ENCODE peak calls at places on chromosomes 4 and X, in ten cellular contexts. R is left lung, I is OCI-LY7, K is cardiac muscle cell, B is left ventricle myocardium inferior, D is IMR-90, T is A673, X is transverse colon, N is fibroblast of lung, C is neuronal stem cell. A is an unnamed sample.
A peak's percentile ranks its signal among the peaks of the same experiment; 100 is the strongest.

GRCh38 chr4:78613522-78614311 is 62.1 kb downstream of the ANXA3 start:
- DNase-seq in R (no peak), I (no peak), K (no peak), B (no peak), D (no peak), T (no peak), X (no peak), N (no peak), C (no peak), A (no peak)

GRCh38 chr4:165383757-165384156 is 4.9 kb downstream of the CPE start:
- DNase-seq in R (no peak), I (no peak), K (no peak), B (no peak), D (no peak), T (no peak), X (no peak), N (peak; percentile 52), C (no peak), A (no peak)

GRCh38 chrX:1484638-1485019 is 31.9 kb upstream of the ASMTL start:
- DNase-seq in R (no peak), I (peak; percentile 87), K (no peak), B (no peak), D (no peak), T (no peak), X (no peak), N (no peak), C (no peak), A (no peak)

GRCh38 chrX:155819966-155820491 is 61.1 kb upstream of the VAMP7 start:
- DNase-seq in R (no peak), I (peak; percentile 51), K (peak; percentile 75), B (peak; percentile 46), D (peak; percentile 85), T (peak; percentile 79), X (peak; percentile 65), N (peak; percentile 88), C (peak; percentile 27), A (peak; percentile 73)

GRCh38 chrX:108811891-108812290 is 75.5 kb upstream of the IRS4 start:
- DNase-seq in R (no peak), I (no peak), K (peak; percentile 14), B (no peak), D (no peak), T (no peak), X (no peak), N (no peak), C (no peak), A (no peak)

GRCh38 chr4:15149842-15150592 is 147.7 kb downstream of the CPEB2 start:
- DNase-seq in R (peak; percentile 86), I (peak; percentile 11), K (peak; percentile 73), B (peak; percentile 86), D (peak; percentile 76), T (peak; percentile 52), X (peak; percentile 46), N (peak; percentile 80), C (peak; percentile 37), A (peak; percentile 78)

GRCh38 chr4:83917572-83917971 is 381.7 kb downstream of the GPAT3 start:
- DNase-seq in R (no peak), I (peak; percentile 4), K (no peak), B (no peak), D (peak; percentile 2), T (no peak), X (no peak), N (no peak), C (no peak), A (no peak)

GRCh38 chr4:30770049-30770549 is 49.9 kb downstream of the PCDH7 start:
- DNase-seq in R (no peak), I (no peak), K (no peak), B (no peak), D (peak; percentile 41), T (peak; percentile 78), X (no peak), N (peak; percentile 80), C (no peak), A (no peak)

GRCh38 chr4:183249854-183250253 is 70.2 kb downstream of the CLDN22 start:
- DNase-seq in R (no peak), I (peak; percentile 10), K (peak; percentile 60), B (no peak), D (peak; percentile 52), T (peak; percentile 62), X (peak; percentile 19), N (peak; percentile 58), C (no peak), A (no peak)

GRCh38 chr4:18593297-18594002 is 571.9 kb upstream of the LCORL start:
- DNase-seq in R (no peak), I (peak; percentile 71), K (peak; percentile 76), B (no peak), D (peak; percentile 74), T (peak; percentile 83), X (peak; percentile 47), N (peak; percentile 81), C (peak; percentile 87), A (no peak)

GRCh38 chr4:173837517-173837916 is 307.5 kb upstream of the HAND2 start:
- DNase-seq in R (no peak), I (no peak), K (no peak), B (no peak), D (no peak), T (no peak), X (no peak), N (no peak), C (no peak), A (no peak)

GRCh38 chr4:88614058-88614457 is 21.8 kb downstream of the HERC3 start:
- DNase-seq in R (no peak), I (no peak), K (no peak), B (no peak), D (no peak), T (no peak), X (no peak), N (no peak), C (no peak), A (no peak)

GRCh38 chr4:88613417-88613875 is 21.2 kb downstream of the HERC3 start:
- DNase-seq in R (no peak), I (peak; percentile 41), K (peak; percentile 57), B (no peak), D (no peak), T (peak; percentile 55), X (no peak), N (no peak), C (no peak), A (no peak)

GRCh38 chr4:88619973-88620372 is 27.7 kb downstream of the HERC3 start:
- DNase-seq in R (no peak), I (no peak), K (no peak), B (no peak), D (peak; percentile 40), T (no peak), X (no peak), N (peak; percentile 35), C (no peak), A (no peak)

GRCh38 chr4:88618782-88619485 is 26.7 kb downstream of the HERC3 start:
- DNase-seq in R (no peak), I (no peak), K (no peak), B (no peak), D (no peak), T (no peak), X (no peak), N (no peak), C (no peak), A (no peak)

GRCh38 chr4:88616275-88616996 is 24.2 kb downstream of the HERC3 start:
- DNase-seq in R (no peak), I (no peak), K (no peak), B (no peak), D (peak; percentile 77), T (no peak), X (no peak), N (peak; percentile 87), C (no peak), A (no peak)
- H3K4me1 ChIP-seq in R (peaks cover 37% of the 10 kb centered on the region), I (peaks cover 17% of the 10 kb centered on the region), K (peaks cover 14% of the 10 kb centered on the region), B (peaks cover 97% of the 10 kb centered on the region), D (peaks cover 11% of the 10 kb centered on the region), T (peaks cover 13% of the 10 kb centered on the region), X (peaks cover 15% of the 10 kb centered on the region), N (peaks cover 25% of the 10 kb centered on the region), C (peaks cover 4% of the 10 kb centered on the region), A (peaks cover 17% of the 10 kb centered on the region)

GRCh38 chr4:138521809-138522208 is 279.7 kb upstream of the SLC7A11 start:
- DNase-seq in R (no peak), I (no peak), K (no peak), B (no peak), D (no peak), T (no peak), X (no peak), N (no peak), C (no peak), A (no peak)
- H3K4me1 ChIP-seq in R (no peaks in the 10 kb centered on the region), I (no peaks in the 10 kb centered on the region), K (peaks cover 3% of the 10 kb centered on the region), B (no peaks in the 10 kb centered on the region), D (no peaks in the 10 kb centered on the region), T (peaks cover 5% of the 10 kb centered on the region), X (no peaks in the 10 kb centered on the region), N (no peaks in the 10 kb centered on the region), C (no peaks in the 10 kb centered on the region), A (no peaks in the 10 kb centered on the region)

GRCh38 chr4:38869511-38869910 is 1.9 kb downstream of the FAM114A1 start:
- DNase-seq in R (no peak), I (no peak), K (no peak), B (no peak), D (no peak), T (no peak), X (no peak), N (no peak), C (no peak), A (no peak)

GRCh38 chr4:38872620-38873019 is 5.0 kb downstream of the FAM114A1 start:
- DNase-seq in R (no peak), I (no peak), K (no peak), B (no peak), D (peak; percentile 77), T (no peak), X (peak; percentile 50), N (peak; percentile 85), C (no peak), A (no peak)

GRCh38 chr4:38873290-38873949 is 5.8 kb downstream of the FAM114A1 start:
- DNase-seq in R (no peak), I (peak; percentile 45), K (no peak), B (no peak), D (no peak), T (no peak), X (no peak), N (no peak), C (no peak), A (no peak)

GRCh38 chr4:38870098-38870850 is 2.7 kb downstream of the FAM114A1 start:
- DNase-seq in R (no peak), I (no peak), K (no peak), B (no peak), D (peak; percentile 30), T (no peak), X (no peak), N (no peak), C (no peak), A (no peak)

GRCh38 chr4:38871593-38871992 is 4.0 kb downstream of the FAM114A1 start:
- DNase-seq in R (no peak), I (no peak), K (no peak), B (no peak), D (peak; percentile 28), T (no peak), X (no peak), N (no peak), C (no peak), A (no peak)
- H3K4me1 ChIP-seq in R (peaks cover 48% of the 10 kb centered on the region), I (peaks cover 5% of the 10 kb centered on the region), K (peaks cover 7% of the 10 kb centered on the region), B (peaks cover 66% of the 10 kb centered on the region), D (peaks cover 28% of the 10 kb centered on the region), T (no peaks in the 10 kb centered on the region), X (peaks cover 54% of the 10 kb centered on the region), N (peaks cover 17% of the 10 kb centered on the region), C (peaks cover 5% of the 10 kb centered on the region), A (peaks cover 57% of the 10 kb centered on the region)

DNA sequence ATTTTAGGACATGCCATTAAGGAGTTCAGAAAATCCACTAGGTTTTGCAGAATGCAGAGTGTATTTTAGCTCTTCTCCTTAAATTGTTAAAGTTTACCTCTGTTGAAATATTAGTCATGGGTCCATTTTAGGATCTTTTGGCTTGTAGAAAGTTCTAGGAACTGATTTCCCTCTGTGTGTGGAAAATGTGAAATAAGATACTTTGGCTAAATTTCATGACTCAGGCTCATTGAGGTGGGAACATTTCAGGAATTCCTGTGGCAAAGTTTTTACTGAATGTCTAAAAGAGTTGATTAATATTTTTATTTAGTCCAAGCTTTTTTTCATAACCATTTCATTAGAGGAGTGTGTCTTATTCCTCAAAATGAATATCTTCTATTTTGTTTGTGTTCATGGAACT is 7.0 kb downstream of the FHIP1A start:
- DNase-seq in R (no peak), I (no peak), K (no peak), B (no peak), D (peak; percentile 50), T (no peak), X (no peak), N (peak; percentile 41), C (no peak), A (no peak)
- H3K4me1 ChIP-seq in R (no peaks in the 10 kb centered on the region), I (no peaks in the 10 kb centered on the region), K (peaks cover 6% of the 10 kb centered on the region), B (no peaks in the 10 kb centered on the region), D (no peaks in the 10 kb centered on the region), T (no peaks in the 10 kb centered on the region), X (no peaks in the 10 kb centered on the region), N (peaks cover 2% of the 10 kb centered on the region), C (no peaks in the 10 kb centered on the region), A (no peaks in the 10 kb centered on the region)

A was measured in tibial artery.